ENCODE peak calls at places on chromosomes 3 and 15, in seven cellular contexts. P, L, V, A, J, S and G are unnamed samples.
A peak's percentile ranks its signal among the peaks of the same experiment; 100 is the strongest.

GRCh38 chr3:194874783-194875182 is 189.1 kb downstream of the FAM43A start:
- DNase-seq in L (no peak), S (no peak), A (no peak), V (no peak), J (no peak), P (no peak), G (no peak)

GRCh38 chr3:18872466-18872865 is 275.8 kb upstream of the KCNH8 start:
- DNase-seq in L (no peak), P (no peak), V (no peak), S (no peak), A (peak; percentile 19), J (no peak), G (no peak)

GRCh38 chr3:36182024-36182423 is 198.3 kb upstream of the STAC start:
- DNase-seq in P (no peak), S (no peak), J (no peak), A (no peak), V (no peak), L (no peak), G (no peak)

GRCh38 chr3:27307566-27307965 is 61.6 kb downstream of the NEK10 start:
- DNase-seq in S (no peak), J (no peak), P (no peak), L (no peak), A (no peak), V (no peak), G (no peak)

GRCh38 chr3:60948488-60948887 is 302.8 kb downstream of the FHIT start:
- DNase-seq in S (no peak), P (no peak), L (no peak), A (no peak), V (peak; percentile 19), J (no peak), G (no peak)

GRCh38 chr3:87997298-87997697 is 61.5 kb downstream of the CGGBP1 start:
- DNase-seq in A (peak; percentile 80), V (no peak), L (no peak), S (peak; percentile 13), P (no peak), J (no peak), G (no peak)

GRCh38 chr3:172707967-172708366 is 2.9 kb downstream of the NCEH1 start:
- DNase-seq in L (no peak), J (no peak), V (no peak), A (peak; percentile 30), S (peak; percentile 54), P (no peak), G (no peak)

GRCh38 chr15:80727196-80727595 is 32.1 kb downstream of the ABHD17C start:
- DNase-seq in S (no peak), L (no peak), V (peak; percentile 63), A (no peak), P (no peak), J (no peak), G (no peak)

GRCh38 chr3:39107874-39108308 is 411 bp downstream of the TTC21A start:
- DNase-seq in L (no peak), V (no peak), P (no peak), A (no peak), J (no peak), S (no peak), G (no peak)

GRCh38 chr15:67835349-67836133 is 4.3 kb downstream of the RNU6-1 start:
- DNase-seq in S (no peak), J (no peak), A (no peak), P (no peak), L (no peak), V (no peak), G (no peak)

GRCh38 chr3:39101022-39101689 is 6.3 kb downstream of the GORASP1 start:
- DNase-seq in S (peak; percentile 29), V (peak; percentile 42), A (peak; percentile 14), P (peak; percentile 38), J (peak; percentile 8), L (peak; percentile 8), G (no peak)

GRCh38 chr15:64858136-64858535 is 16.4 kb downstream of the PLEKHO2 start:
- DNase-seq in P (peak; percentile 49), L (peak; percentile 5), J (no peak), S (no peak), V (no peak), A (no peak), G (no peak)

GRCh38 chr15:33955945-33956344 is 12.4 kb upstream of the CHRM5 start:
- DNase-seq in J (no peak), S (no peak), A (no peak), V (no peak), L (peak; percentile 58), P (no peak), G (no peak)

GRCh38 chr3:39149498-39150169 is 3.8 kb downstream of the CSRNP1 start:
- DNase-seq in P (no peak), J (no peak), S (no peak), A (no peak), L (no peak), V (peak; percentile 56), G (no peak)

GRCh38 chr3:29440321-29441019 is 159.6 kb downstream of the RBMS3 start:
- DNase-seq in P (no peak), L (peak; percentile 78), V (peak; percentile 64), S (no peak), J (no peak), A (no peak), G (no peak)

GRCh38 chr3:50333744-50334328 is 5.8 kb upstream of the TUSC2 start:
- DNase-seq in L (no peak), A (peak; percentile 59), P (no peak), V (no peak), J (no peak), S (peak; percentile 48), G (no peak)

GRCh38 chr3:161977063-161977462 is 480.5 kb downstream of the OTOL1 start:
- DNase-seq in A (peak; percentile 80), J (no peak), S (peak; percentile 53), L (no peak), V (no peak), P (no peak), G (no peak)

GRCh38 chr3:124639406-124640237 is 90.6 kb upstream of the UMPS start:
- DNase-seq in S (no peak), J (no peak), V (no peak), P (no peak), L (no peak), A (no peak), G (no peak)

GRCh38 chr3:25460751-25461150 is 32.7 kb downstream of the RARB start:
- DNase-seq in P (peak; percentile 0), V (no peak), L (no peak), J (no peak), A (no peak), S (no peak), G (no peak)

GRCh38 chr3:140406655-140407054 is 271.2 kb upstream of the TRIM42 start:
- DNase-seq in J (no peak), S (no peak), L (no peak), A (no peak), V (no peak), P (no peak), G (no peak)

GRCh38 chr3:125069452-125069851 is 13.7 kb upstream of the HEG1 start:
- DNase-seq in J (no peak), V (no peak), P (no peak), S (no peak), L (no peak), A (no peak), G (no peak)

GRCh38 chr3:123773681-123774431 is 110.3 kb downstream of the MYLK start:
- DNase-seq in V (no peak), J (no peak), A (peak; percentile 52), L (no peak), S (peak; percentile 87), P (no peak), G (peak; percentile 17)

GRCh38 chr15:58086479-58086878 is 21.0 kb upstream of the ALDH1A2 start:
- DNase-seq in S (no peak), J (no peak), A (peak; percentile 42), V (no peak), L (no peak), P (no peak), G (no peak)

GRCh38 chr15:25810154-25810553 is 53.0 kb downstream of the ATP10A start:
- DNase-seq in P (no peak), J (no peak), S (no peak), V (no peak), L (no peak), A (no peak), G (no peak)

GRCh38 chr3:115019900-115020299 is 127.2 kb downstream of the ZBTB20 start:
- DNase-seq in A (no peak), J (no peak), S (no peak), L (no peak), V (peak; percentile 10), P (no peak), G (no peak)

GRCh38 chr3:147397155-147397888 is 9.0 kb downstream of the ZIC4 start:
- DNase-seq in S (no peak), A (no peak), V (no peak), J (no peak), P (no peak), L (no peak), G (no peak)

GRCh38 chr15:70375006-70375409 is 277.3 kb upstream of the TLE3 start:
- DNase-seq in J (no peak), A (peak; percentile 67), S (peak; percentile 9), P (no peak), V (peak; percentile 67), L (no peak), G (no peak)

GRCh38 chr3:33211444-33211843 is 7.2 kb downstream of the SUSD5 start:
- DNase-seq in S (peak; percentile 85), J (no peak), L (peak; percentile 70), V (peak; percentile 85), A (peak; percentile 91), P (no peak), G (no peak)

GRCh38 chr3:24155291-24155690 is 210.2 kb downstream of the NR1D2 start:
- DNase-seq in L (no peak), A (no peak), S (no peak), V (no peak), P (no peak), J (no peak), G (no peak)

GRCh38 chr3:102060814-102061213 is 211.5 kb downstream of the NFKBIZ start:
- DNase-seq in S (no peak), L (no peak), V (no peak), J (no peak), A (peak; percentile 36), P (no peak), G (no peak)

GRCh38 chr15:95557226-95558046 is 773.1 kb upstream of the NR2F2 start:
- DNase-seq in V (peak; percentile 50), A (peak; percentile 94), P (no peak), L (no peak), J (no peak), S (peak; percentile 89), G (no peak)

GRCh38 chr15:75947117-75947516 is 43.4 kb downstream of the FBXO22 start:
- DNase-seq in L (no peak), P (no peak), J (no peak), A (peak; percentile 78), V (no peak), S (peak; percentile 74), G (no peak)

GRCh38 chr3:100480111-100480510 is 12.3 kb upstream of the TMEM45A start:
- DNase-seq in S (no peak), L (no peak), P (no peak), V (no peak), A (no peak), J (no peak), G (no peak)

GRCh38 chr15:57625703-57626448 is 34.2 kb downstream of the MYZAP start:
- DNase-seq in J (no peak), L (no peak), A (no peak), S (no peak), P (no peak), V (no peak), G (no peak)

GRCh38 chr3:161694682-161695586 is 198.3 kb downstream of the OTOL1 start:
- DNase-seq in S (no peak), A (no peak), V (no peak), J (no peak), P (no peak), L (no peak), G (no peak)

GRCh38 chr3:117756580-117756979 is 1047.0 kb downstream of the TUSC7 start:
- DNase-seq in A (no peak), P (no peak), J (no peak), V (peak; percentile 13), L (no peak), S (no peak), G (no peak)